ENCODE peak calls at places on chromosome 7, in ten cellular contexts. One of them, this sample, is unnamed.

GRCh38 chr7:150351587-150352194 is 10.3 kb upstream of the RARRES2 start:
- DNase-seq in HEK293T: no peak
- DNase-seq in GM23248: peak
- DNase-seq in stimulated activated CD8-positive, alpha-beta memory T cell treated with anti-CD3 and anti-CD28 coated beads, Interleukin-15, amount 100 ng/mL, for 24 hours: no peak
- DNase-seq in neural crest cell: no peak
- DNase-seq in stimulated activated naive CD8-positive, alpha-beta T cell treated with anti-CD3 and anti-CD28 coated beads, Interleukin-15, Interleukin-2, amounts not matched to agents 100 U/mL and 50 U/mL, for 24 hours: no peak
- DNase-seq in activated CD4-positive, alpha-beta T cell treated with anti-CD3 and anti-CD28 coated beads for 36 hours: no peak
- DNase-seq in activated T-cell treated with anti-CD3 and anti-CD28 coated beads, Interleukin-2, amount 50 U/mL, for 72 hours: no peak
- DNase-seq in psoas muscle: no peak
- DNase-seq in ureter: no peak
- DNase-seq in this sample: no peak

GRCh38 chr7:50626971-50627370 is 61.8 kb upstream of the DDC start:
- DNase-seq in ureter: no peak
- DNase-seq in activated CD4-positive, alpha-beta T cell treated with anti-CD3 and anti-CD28 coated beads for 36 hours: no peak
- DNase-seq in neural crest cell: no peak
- DNase-seq in stimulated activated CD8-positive, alpha-beta memory T cell treated with anti-CD3 and anti-CD28 coated beads, Interleukin-15, amount 100 ng/mL, for 24 hours: no peak
- DNase-seq in HEK293T: no peak
- DNase-seq in GM23248: no peak
- DNase-seq in activated T-cell treated with anti-CD3 and anti-CD28 coated beads, Interleukin-2, amount 50 U/mL, for 72 hours: no peak
- DNase-seq in stimulated activated naive CD8-positive, alpha-beta T cell treated with anti-CD3 and anti-CD28 coated beads, Interleukin-15, Interleukin-2, amounts not matched to agents 100 U/mL and 50 U/mL, for 24 hours: no peak
- DNase-seq in psoas muscle: no peak
- DNase-seq in this sample: no peak

GRCh38 chr7:16804674-16805439 is at the start of gene AGR2:
- DNase-seq in ureter: peak
- DNase-seq in neural crest cell: no peak
- DNase-seq in stimulated activated CD8-positive, alpha-beta memory T cell treated with anti-CD3 and anti-CD28 coated beads, Interleukin-15, amount 100 ng/mL, for 24 hours: no peak
- DNase-seq in GM23248: no peak
- DNase-seq in HEK293T: no peak
- DNase-seq in stimulated activated naive CD8-positive, alpha-beta T cell treated with anti-CD3 and anti-CD28 coated beads, Interleukin-15, Interleukin-2, amounts not matched to agents 100 U/mL and 50 U/mL, for 24 hours: no peak
- DNase-seq in activated T-cell treated with anti-CD3 and anti-CD28 coated beads, Interleukin-2, amount 50 U/mL, for 72 hours: no peak
- DNase-seq in activated CD4-positive, alpha-beta T cell treated with anti-CD3 and anti-CD28 coated beads for 36 hours: no peak
- DNase-seq in psoas muscle: no peak
- DNase-seq in this sample: no peak

GRCh38 chr7:7693881-7694280 is 24.5 kb downstream of the RPA3 start:
- DNase-seq in neural crest cell: no peak
- DNase-seq in HEK293T: no peak
- DNase-seq in psoas muscle: no peak
- DNase-seq in stimulated activated CD8-positive, alpha-beta memory T cell treated with anti-CD3 and anti-CD28 coated beads, Interleukin-15, amount 100 ng/mL, for 24 hours: no peak
- DNase-seq in GM23248: peak
- DNase-seq in ureter: no peak
- DNase-seq in stimulated activated naive CD8-positive, alpha-beta T cell treated with anti-CD3 and anti-CD28 coated beads, Interleukin-15, Interleukin-2, amounts not matched to agents 100 U/mL and 50 U/mL, for 24 hours: no peak
- DNase-seq in activated CD4-positive, alpha-beta T cell treated with anti-CD3 and anti-CD28 coated beads for 36 hours: no peak
- DNase-seq in activated T-cell treated with anti-CD3 and anti-CD28 coated beads, Interleukin-2, amount 50 U/mL, for 72 hours: no peak
- DNase-seq in this sample: no peak

GRCh38 chr7:156759579-156760202 is 119.1 kb downstream of the RNF32 start:
- DNase-seq in HEK293T: no peak
- DNase-seq in activated T-cell treated with anti-CD3 and anti-CD28 coated beads, Interleukin-2, amount 50 U/mL, for 72 hours: no peak
- DNase-seq in stimulated activated CD8-positive, alpha-beta memory T cell treated with anti-CD3 and anti-CD28 coated beads, Interleukin-15, amount 100 ng/mL, for 24 hours: no peak
- DNase-seq in stimulated activated naive CD8-positive, alpha-beta T cell treated with anti-CD3 and anti-CD28 coated beads, Interleukin-15, Interleukin-2, amounts not matched to agents 100 U/mL and 50 U/mL, for 24 hours: no peak
- DNase-seq in activated CD4-positive, alpha-beta T cell treated with anti-CD3 and anti-CD28 coated beads for 36 hours: no peak
- DNase-seq in ureter: no peak
- DNase-seq in neural crest cell: no peak
- DNase-seq in psoas muscle: no peak
- DNase-seq in GM23248: no peak
- DNase-seq in this sample: no peak

GRCh38 chr7:93402944-93403343 is 170.8 kb downstream of the VPS50 start:
- DNase-seq in stimulated activated CD8-positive, alpha-beta memory T cell treated with anti-CD3 and anti-CD28 coated beads, Interleukin-15, amount 100 ng/mL, for 24 hours: no peak
- DNase-seq in HEK293T: no peak
- DNase-seq in neural crest cell: no peak
- DNase-seq in ureter: no peak
- DNase-seq in activated T-cell treated with anti-CD3 and anti-CD28 coated beads, Interleukin-2, amount 50 U/mL, for 72 hours: no peak
- DNase-seq in GM23248: peak
- DNase-seq in stimulated activated naive CD8-positive, alpha-beta T cell treated with anti-CD3 and anti-CD28 coated beads, Interleukin-15, Interleukin-2, amounts not matched to agents 100 U/mL and 50 U/mL, for 24 hours: no peak
- DNase-seq in psoas muscle: no peak
- DNase-seq in activated CD4-positive, alpha-beta T cell treated with anti-CD3 and anti-CD28 coated beads for 36 hours: no peak
- DNase-seq in this sample: no peak

GRCh38 chr7:111408726-111409125 is 153.6 kb downstream of the IMMP2L start:
- DNase-seq in stimulated activated CD8-positive, alpha-beta memory T cell treated with anti-CD3 and anti-CD28 coated beads, Interleukin-15, amount 100 ng/mL, for 24 hours: no peak
- DNase-seq in ureter: no peak
- DNase-seq in GM23248: no peak
- DNase-seq in activated CD4-positive, alpha-beta T cell treated with anti-CD3 and anti-CD28 coated beads for 36 hours: no peak
- DNase-seq in psoas muscle: no peak
- DNase-seq in HEK293T: no peak
- DNase-seq in stimulated activated naive CD8-positive, alpha-beta T cell treated with anti-CD3 and anti-CD28 coated beads, Interleukin-15, Interleukin-2, amounts not matched to agents 100 U/mL and 50 U/mL, for 24 hours: no peak
- DNase-seq in neural crest cell: no peak
- DNase-seq in activated T-cell treated with anti-CD3 and anti-CD28 coated beads, Interleukin-2, amount 50 U/mL, for 72 hours: no peak
- DNase-seq in this sample: no peak

GRCh38 chr7:101784275-101785127 is 32.9 kb upstream of the CUX1 start:
- DNase-seq in ureter: no peak
- DNase-seq in HEK293T: no peak
- DNase-seq in stimulated activated CD8-positive, alpha-beta memory T cell treated with anti-CD3 and anti-CD28 coated beads, Interleukin-15, amount 100 ng/mL, for 24 hours: no peak
- DNase-seq in stimulated activated naive CD8-positive, alpha-beta T cell treated with anti-CD3 and anti-CD28 coated beads, Interleukin-15, Interleukin-2, amounts not matched to agents 100 U/mL and 50 U/mL, for 24 hours: no peak
- DNase-seq in activated CD4-positive, alpha-beta T cell treated with anti-CD3 and anti-CD28 coated beads for 36 hours: no peak
- DNase-seq in GM23248: peak
- DNase-seq in psoas muscle: no peak
- DNase-seq in activated T-cell treated with anti-CD3 and anti-CD28 coated beads, Interleukin-2, amount 50 U/mL, for 72 hours: no peak
- DNase-seq in neural crest cell: no peak
- DNase-seq in this sample: no peak

GRCh38 chr7:34070486-34071323 is 165.4 kb downstream of the BMPER start:
- DNase-seq in GM23248: peak
- DNase-seq in stimulated activated CD8-positive, alpha-beta memory T cell treated with anti-CD3 and anti-CD28 coated beads, Interleukin-15, amount 100 ng/mL, for 24 hours: no peak
- DNase-seq in HEK293T: no peak
- DNase-seq in ureter: no peak
- DNase-seq in activated CD4-positive, alpha-beta T cell treated with anti-CD3 and anti-CD28 coated beads for 36 hours: no peak
- DNase-seq in neural crest cell: no peak
- DNase-seq in activated T-cell treated with anti-CD3 and anti-CD28 coated beads, Interleukin-2, amount 50 U/mL, for 72 hours: no peak
- DNase-seq in psoas muscle: no peak
- DNase-seq in stimulated activated naive CD8-positive, alpha-beta T cell treated with anti-CD3 and anti-CD28 coated beads, Interleukin-15, Interleukin-2, amounts not matched to agents 100 U/mL and 50 U/mL, for 24 hours: no peak
- DNase-seq in this sample: no peak

GRCh38 chr7:9890092-9890491 is 1083.6 kb upstream of the PHF14 start:
- DNase-seq in HEK293T: no peak
- DNase-seq in neural crest cell: no peak
- DNase-seq in activated T-cell treated with anti-CD3 and anti-CD28 coated beads, Interleukin-2, amount 50 U/mL, for 72 hours: no peak
- DNase-seq in stimulated activated naive CD8-positive, alpha-beta T cell treated with anti-CD3 and anti-CD28 coated beads, Interleukin-15, Interleukin-2, amounts not matched to agents 100 U/mL and 50 U/mL, for 24 hours: no peak
- DNase-seq in ureter: no peak
- DNase-seq in activated CD4-positive, alpha-beta T cell treated with anti-CD3 and anti-CD28 coated beads for 36 hours: no peak
- DNase-seq in stimulated activated CD8-positive, alpha-beta memory T cell treated with anti-CD3 and anti-CD28 coated beads, Interleukin-15, amount 100 ng/mL, for 24 hours: no peak
- DNase-seq in GM23248: no peak
- DNase-seq in psoas muscle: no peak
- DNase-seq in this sample: no peak

GRCh38 chr7:123282181-123282580 is 82.4 kb upstream of the SLC13A1 start:
- DNase-seq in psoas muscle: no peak
- DNase-seq in HEK293T: no peak
- DNase-seq in stimulated activated CD8-positive, alpha-beta memory T cell treated with anti-CD3 and anti-CD28 coated beads, Interleukin-15, amount 100 ng/mL, for 24 hours: no peak
- DNase-seq in neural crest cell: no peak
- DNase-seq in activated CD4-positive, alpha-beta T cell treated with anti-CD3 and anti-CD28 coated beads for 36 hours: no peak
- DNase-seq in activated T-cell treated with anti-CD3 and anti-CD28 coated beads, Interleukin-2, amount 50 U/mL, for 72 hours: no peak
- DNase-seq in ureter: no peak
- DNase-seq in stimulated activated naive CD8-positive, alpha-beta T cell treated with anti-CD3 and anti-CD28 coated beads, Interleukin-15, Interleukin-2, amounts not matched to agents 100 U/mL and 50 U/mL, for 24 hours: no peak
- DNase-seq in GM23248: no peak
- DNase-seq in this sample: no peak

GRCh38 chr7:115676080-115676479 is 354.5 kb downstream of the TFEC start:
- DNase-seq in activated T-cell treated with anti-CD3 and anti-CD28 coated beads, Interleukin-2, amount 50 U/mL, for 72 hours: no peak
- DNase-seq in stimulated activated CD8-positive, alpha-beta memory T cell treated with anti-CD3 and anti-CD28 coated beads, Interleukin-15, amount 100 ng/mL, for 24 hours: no peak
- DNase-seq in HEK293T: peak
- DNase-seq in GM23248: peak
- DNase-seq in neural crest cell: peak
- DNase-seq in activated CD4-positive, alpha-beta T cell treated with anti-CD3 and anti-CD28 coated beads for 36 hours: no peak
- DNase-seq in ureter: no peak
- DNase-seq in stimulated activated naive CD8-positive, alpha-beta T cell treated with anti-CD3 and anti-CD28 coated beads, Interleukin-15, Interleukin-2, amounts not matched to agents 100 U/mL and 50 U/mL, for 24 hours: no peak
- DNase-seq in psoas muscle: no peak
- DNase-seq in this sample: no peak

GRCh38 chr7:32594965-32595364 is 99.7 kb downstream of the AVL9 start:
- DNase-seq in psoas muscle: no peak
- DNase-seq in ureter: no peak
- DNase-seq in activated CD4-positive, alpha-beta T cell treated with anti-CD3 and anti-CD28 coated beads for 36 hours: no peak
- DNase-seq in neural crest cell: no peak
- DNase-seq in HEK293T: no peak
- DNase-seq in stimulated activated CD8-positive, alpha-beta memory T cell treated with anti-CD3 and anti-CD28 coated beads, Interleukin-15, amount 100 ng/mL, for 24 hours: no peak
- DNase-seq in activated T-cell treated with anti-CD3 and anti-CD28 coated beads, Interleukin-2, amount 50 U/mL, for 72 hours: no peak
- DNase-seq in stimulated activated naive CD8-positive, alpha-beta T cell treated with anti-CD3 and anti-CD28 coated beads, Interleukin-15, Interleukin-2, amounts not matched to agents 100 U/mL and 50 U/mL, for 24 hours: no peak
- DNase-seq in GM23248: no peak
- DNase-seq in this sample: no peak

GRCh38 chr7:34396437-34397064 is 261.5 kb upstream of the NPSR1 start:
- DNase-seq in HEK293T: no peak
- DNase-seq in stimulated activated CD8-positive, alpha-beta memory T cell treated with anti-CD3 and anti-CD28 coated beads, Interleukin-15, amount 100 ng/mL, for 24 hours: no peak
- DNase-seq in activated T-cell treated with anti-CD3 and anti-CD28 coated beads, Interleukin-2, amount 50 U/mL, for 72 hours: no peak
- DNase-seq in ureter: no peak
- DNase-seq in psoas muscle: no peak
- DNase-seq in GM23248: no peak
- DNase-seq in neural crest cell: no peak
- DNase-seq in activated CD4-positive, alpha-beta T cell treated with anti-CD3 and anti-CD28 coated beads for 36 hours: no peak
- DNase-seq in stimulated activated naive CD8-positive, alpha-beta T cell treated with anti-CD3 and anti-CD28 coated beads, Interleukin-15, Interleukin-2, amounts not matched to agents 100 U/mL and 50 U/mL, for 24 hours: no peak
- DNase-seq in this sample: no peak

GRCh38 chr7:29511337-29511736 is 52.3 kb upstream of the PRR15 start:
- DNase-seq in GM23248: no peak
- DNase-seq in stimulated activated CD8-positive, alpha-beta memory T cell treated with anti-CD3 and anti-CD28 coated beads, Interleukin-15, amount 100 ng/mL, for 24 hours: no peak
- DNase-seq in stimulated activated naive CD8-positive, alpha-beta T cell treated with anti-CD3 and anti-CD28 coated beads, Interleukin-15, Interleukin-2, amounts not matched to agents 100 U/mL and 50 U/mL, for 24 hours: no peak
- DNase-seq in ureter: no peak
- DNase-seq in neural crest cell: no peak
- DNase-seq in psoas muscle: no peak
- DNase-seq in HEK293T: no peak
- DNase-seq in activated T-cell treated with anti-CD3 and anti-CD28 coated beads, Interleukin-2, amount 50 U/mL, for 72 hours: no peak
- DNase-seq in activated CD4-positive, alpha-beta T cell treated with anti-CD3 and anti-CD28 coated beads for 36 hours: no peak
- DNase-seq in this sample: no peak

This sample was measured in left ventricle myocardium superior.